ENCODE peak calls at places on chromosomes 7 and 10, in ten cellular contexts. One of them, this sample, is unnamed.

GRCh38 chr7:101399759-101400158 is 37.1 kb downstream of the COL26A1 start:
- DNase-seq in NCI-H1417: no peak
- DNase-seq in astrocyte of the cerebellum: no peak
- DNase-seq in non-pigmented ciliary epithelial cell: no peak
- DNase-seq in neural progenitor cell: no peak
- DNase-seq in NCI-H345: no peak
- DNase-seq in CD8-positive, alpha-beta T cell: no peak
- DNase-seq in stimulated activated CD8-positive, alpha-beta memory T cell treated with anti-CD3 and anti-CD28 coated beads, Interleukin-4, amount 100 ng/mL, for 48 hours: no peak
- DNase-seq in HCEC 1CT: no peak
- DNase-seq in NCI-H1092 treated with DMSO at 0.1 percent for 48 hours: no peak
- DNase-seq in this sample: peak

GRCh38 chr10:11546581-11546980 is 64.9 kb downstream of the USP6NL start:
- DNase-seq in HCEC 1CT: peak
- DNase-seq in NCI-H345: no peak
- DNase-seq in NCI-H1092 treated with DMSO at 0.1 percent for 48 hours: no peak
- DNase-seq in neural progenitor cell: no peak
- DNase-seq in astrocyte of the cerebellum: peak
- DNase-seq in non-pigmented ciliary epithelial cell: no peak
- DNase-seq in stimulated activated CD8-positive, alpha-beta memory T cell treated with anti-CD3 and anti-CD28 coated beads, Interleukin-4, amount 100 ng/mL, for 48 hours: no peak
- DNase-seq in CD8-positive, alpha-beta T cell: no peak
- DNase-seq in NCI-H1417: no peak
- DNase-seq in this sample: peak

GRCh38 chr10:126387931-126388911 is at the start of gene ADAM12:
- DNase-seq in HCEC 1CT: peak
- DNase-seq in NCI-H1417: no peak
- DNase-seq in stimulated activated CD8-positive, alpha-beta memory T cell treated with anti-CD3 and anti-CD28 coated beads, Interleukin-4, amount 100 ng/mL, for 48 hours: no peak
- DNase-seq in CD8-positive, alpha-beta T cell: no peak
- DNase-seq in non-pigmented ciliary epithelial cell: no peak
- DNase-seq in astrocyte of the cerebellum: peak
- DNase-seq in neural progenitor cell: peak
- DNase-seq in NCI-H1092 treated with DMSO at 0.1 percent for 48 hours: no peak
- DNase-seq in NCI-H345: no peak
- DNase-seq in this sample: peak

GRCh38 chr10:119408969-119409371 is 133.5 kb downstream of the RGS10 start:
- DNase-seq in HCEC 1CT: no peak
- DNase-seq in non-pigmented ciliary epithelial cell: no peak
- DNase-seq in stimulated activated CD8-positive, alpha-beta memory T cell treated with anti-CD3 and anti-CD28 coated beads, Interleukin-4, amount 100 ng/mL, for 48 hours: no peak
- DNase-seq in CD8-positive, alpha-beta T cell: no peak
- DNase-seq in NCI-H1092 treated with DMSO at 0.1 percent for 48 hours: no peak
- DNase-seq in NCI-H1417: no peak
- DNase-seq in neural progenitor cell: no peak
- DNase-seq in astrocyte of the cerebellum: no peak
- DNase-seq in NCI-H345: no peak
- DNase-seq in this sample: no peak

GRCh38 chr7:34059551-34059840 is 154.2 kb downstream of the BMPER start:
- DNase-seq in neural progenitor cell: no peak
- DNase-seq in HCEC 1CT: no peak
- DNase-seq in CD8-positive, alpha-beta T cell: no peak
- DNase-seq in NCI-H345: no peak
- DNase-seq in NCI-H1417: no peak
- DNase-seq in non-pigmented ciliary epithelial cell: no peak
- DNase-seq in NCI-H1092 treated with DMSO at 0.1 percent for 48 hours: no peak
- DNase-seq in stimulated activated CD8-positive, alpha-beta memory T cell treated with anti-CD3 and anti-CD28 coated beads, Interleukin-4, amount 100 ng/mL, for 48 hours: no peak
- DNase-seq in astrocyte of the cerebellum: no peak
- DNase-seq in this sample: no peak

GRCh38 chr10:133388973-133389818 is 4.8 kb upstream of the MTG1 start:
- DNase-seq in non-pigmented ciliary epithelial cell: no peak
- DNase-seq in neural progenitor cell: no peak
- DNase-seq in NCI-H1417: no peak
- DNase-seq in CD8-positive, alpha-beta T cell: peak
- DNase-seq in HCEC 1CT: no peak
- DNase-seq in NCI-H345: no peak
- DNase-seq in astrocyte of the cerebellum: no peak
- DNase-seq in stimulated activated CD8-positive, alpha-beta memory T cell treated with anti-CD3 and anti-CD28 coated beads, Interleukin-4, amount 100 ng/mL, for 48 hours: peak
- DNase-seq in NCI-H1092 treated with DMSO at 0.1 percent for 48 hours: no peak
- DNase-seq in this sample: no peak

GRCh38 chr10:47371629-47372485 is 12.2 kb downstream of the ZNF488 start:
- DNase-seq in non-pigmented ciliary epithelial cell: no peak
- DNase-seq in CD8-positive, alpha-beta T cell: no peak
- DNase-seq in NCI-H345: no peak
- DNase-seq in stimulated activated CD8-positive, alpha-beta memory T cell treated with anti-CD3 and anti-CD28 coated beads, Interleukin-4, amount 100 ng/mL, for 48 hours: no peak
- DNase-seq in neural progenitor cell: no peak
- DNase-seq in HCEC 1CT: no peak
- DNase-seq in NCI-H1092 treated with DMSO at 0.1 percent for 48 hours: no peak
- DNase-seq in astrocyte of the cerebellum: no peak
- DNase-seq in NCI-H1417: no peak
- DNase-seq in this sample: no peak

GRCh38 chr7:14507617-14508016 is 394.9 kb downstream of the DGKB start:
- DNase-seq in NCI-H1417: no peak
- DNase-seq in astrocyte of the cerebellum: peak
- DNase-seq in non-pigmented ciliary epithelial cell: no peak
- DNase-seq in stimulated activated CD8-positive, alpha-beta memory T cell treated with anti-CD3 and anti-CD28 coated beads, Interleukin-4, amount 100 ng/mL, for 48 hours: no peak
- DNase-seq in HCEC 1CT: peak
- DNase-seq in NCI-H345: peak
- DNase-seq in neural progenitor cell: no peak
- DNase-seq in NCI-H1092 treated with DMSO at 0.1 percent for 48 hours: peak
- DNase-seq in CD8-positive, alpha-beta T cell: no peak
- DNase-seq in this sample: peak

GRCh38 chr10:48289652-48290238 is 15.2 kb upstream of the FRMPD2 start:
- DNase-seq in stimulated activated CD8-positive, alpha-beta memory T cell treated with anti-CD3 and anti-CD28 coated beads, Interleukin-4, amount 100 ng/mL, for 48 hours: peak
- DNase-seq in HCEC 1CT: peak
- DNase-seq in astrocyte of the cerebellum: no peak
- DNase-seq in CD8-positive, alpha-beta T cell: peak
- DNase-seq in NCI-H1417: peak
- DNase-seq in NCI-H345: peak
- DNase-seq in NCI-H1092 treated with DMSO at 0.1 percent for 48 hours: peak
- DNase-seq in neural progenitor cell: peak
- DNase-seq in non-pigmented ciliary epithelial cell: no peak
- DNase-seq in this sample: peak

GRCh38 chr7:19560111-19560883 is 148.5 kb downstream of the POLR1F start:
- DNase-seq in NCI-H1417: no peak
- DNase-seq in stimulated activated CD8-positive, alpha-beta memory T cell treated with anti-CD3 and anti-CD28 coated beads, Interleukin-4, amount 100 ng/mL, for 48 hours: no peak
- DNase-seq in NCI-H1092 treated with DMSO at 0.1 percent for 48 hours: no peak
- DNase-seq in non-pigmented ciliary epithelial cell: peak
- DNase-seq in CD8-positive, alpha-beta T cell: no peak
- DNase-seq in neural progenitor cell: no peak
- DNase-seq in astrocyte of the cerebellum: peak
- DNase-seq in NCI-H345: no peak
- DNase-seq in HCEC 1CT: peak
- DNase-seq in this sample: peak

GRCh38 chr10:66852811-66853210 is 73.0 kb upstream of the LRRTM3 start:
- DNase-seq in NCI-H1092 treated with DMSO at 0.1 percent for 48 hours: no peak
- DNase-seq in non-pigmented ciliary epithelial cell: no peak
- DNase-seq in NCI-H345: no peak
- DNase-seq in CD8-positive, alpha-beta T cell: no peak
- DNase-seq in HCEC 1CT: no peak
- DNase-seq in stimulated activated CD8-positive, alpha-beta memory T cell treated with anti-CD3 and anti-CD28 coated beads, Interleukin-4, amount 100 ng/mL, for 48 hours: no peak
- DNase-seq in NCI-H1417: no peak
- DNase-seq in astrocyte of the cerebellum: no peak
- DNase-seq in neural progenitor cell: no peak
- DNase-seq in this sample: no peak

GRCh38 chr7:81138850-81139249 is 220.0 kb upstream of the SEMA3C start:
- DNase-seq in NCI-H1417: no peak
- DNase-seq in non-pigmented ciliary epithelial cell: no peak
- DNase-seq in NCI-H1092 treated with DMSO at 0.1 percent for 48 hours: no peak
- DNase-seq in HCEC 1CT: no peak
- DNase-seq in neural progenitor cell: no peak
- DNase-seq in astrocyte of the cerebellum: no peak
- DNase-seq in CD8-positive, alpha-beta T cell: no peak
- DNase-seq in NCI-H345: no peak
- DNase-seq in stimulated activated CD8-positive, alpha-beta memory T cell treated with anti-CD3 and anti-CD28 coated beads, Interleukin-4, amount 100 ng/mL, for 48 hours: no peak
- DNase-seq in this sample: no peak

GRCh38 chr7:2231992-2232765 is 566 bp downstream of the MAD1L1 start:
- DNase-seq in HCEC 1CT: no peak
- DNase-seq in neural progenitor cell: peak
- DNase-seq in stimulated activated CD8-positive, alpha-beta memory T cell treated with anti-CD3 and anti-CD28 coated beads, Interleukin-4, amount 100 ng/mL, for 48 hours: peak
- DNase-seq in NCI-H345: no peak
- DNase-seq in NCI-H1092 treated with DMSO at 0.1 percent for 48 hours: peak
- DNase-seq in non-pigmented ciliary epithelial cell: no peak
- DNase-seq in CD8-positive, alpha-beta T cell: no peak
- DNase-seq in NCI-H1417: peak
- DNase-seq in astrocyte of the cerebellum: no peak
- DNase-seq in this sample: no peak

GRCh38 chr10:100522945-100523344 is 3.3 kb upstream of the SEC31B start:
- DNase-seq in NCI-H1417: no peak
- DNase-seq in neural progenitor cell: no peak
- DNase-seq in non-pigmented ciliary epithelial cell: no peak
- DNase-seq in HCEC 1CT: no peak
- DNase-seq in astrocyte of the cerebellum: no peak
- DNase-seq in stimulated activated CD8-positive, alpha-beta memory T cell treated with anti-CD3 and anti-CD28 coated beads, Interleukin-4, amount 100 ng/mL, for 48 hours: no peak
- DNase-seq in CD8-positive, alpha-beta T cell: no peak
- DNase-seq in NCI-H345: no peak
- DNase-seq in NCI-H1092 treated with DMSO at 0.1 percent for 48 hours: no peak
- DNase-seq in this sample: no peak

GRCh38 chr10:104072786-104073185 is 12.9 kb downstream of the COL17A1 start:
- DNase-seq in neural progenitor cell: no peak
- DNase-seq in stimulated activated CD8-positive, alpha-beta memory T cell treated with anti-CD3 and anti-CD28 coated beads, Interleukin-4, amount 100 ng/mL, for 48 hours: no peak
- DNase-seq in HCEC 1CT: no peak
- DNase-seq in CD8-positive, alpha-beta T cell: no peak
- DNase-seq in NCI-H1417: no peak
- DNase-seq in NCI-H1092 treated with DMSO at 0.1 percent for 48 hours: no peak
- DNase-seq in NCI-H345: no peak
- DNase-seq in astrocyte of the cerebellum: no peak
- DNase-seq in non-pigmented ciliary epithelial cell: no peak
- DNase-seq in this sample: no peak

GRCh38 chr7:19957664-19958063 is 184.2 kb upstream of the TMEM196 start:
- DNase-seq in neural progenitor cell: no peak
- DNase-seq in HCEC 1CT: peak
- DNase-seq in NCI-H345: no peak
- DNase-seq in CD8-positive, alpha-beta T cell: no peak
- DNase-seq in NCI-H1092 treated with DMSO at 0.1 percent for 48 hours: no peak
- DNase-seq in NCI-H1417: no peak
- DNase-seq in astrocyte of the cerebellum: no peak
- DNase-seq in non-pigmented ciliary epithelial cell: no peak
- DNase-seq in stimulated activated CD8-positive, alpha-beta memory T cell treated with anti-CD3 and anti-CD28 coated beads, Interleukin-4, amount 100 ng/mL, for 48 hours: no peak
- DNase-seq in this sample: peak

GRCh38 chr10:119428789-119429188 is 113.7 kb downstream of the RGS10 start:
- DNase-seq in NCI-H1417: no peak
- DNase-seq in astrocyte of the cerebellum: no peak
- DNase-seq in HCEC 1CT: no peak
- DNase-seq in NCI-H345: no peak
- DNase-seq in non-pigmented ciliary epithelial cell: no peak
- DNase-seq in neural progenitor cell: no peak
- DNase-seq in NCI-H1092 treated with DMSO at 0.1 percent for 48 hours: no peak
- DNase-seq in stimulated activated CD8-positive, alpha-beta memory T cell treated with anti-CD3 and anti-CD28 coated beads, Interleukin-4, amount 100 ng/mL, for 48 hours: no peak
- DNase-seq in CD8-positive, alpha-beta T cell: no peak
- DNase-seq in this sample: no peak

GRCh38 chr7:116644628-116645027 is 27.4 kb upstream of the MET start:
- DNase-seq in CD8-positive, alpha-beta T cell: no peak
- DNase-seq in NCI-H345: no peak
- DNase-seq in NCI-H1417: no peak
- DNase-seq in stimulated activated CD8-positive, alpha-beta memory T cell treated with anti-CD3 and anti-CD28 coated beads, Interleukin-4, amount 100 ng/mL, for 48 hours: no peak
- DNase-seq in non-pigmented ciliary epithelial cell: no peak
- DNase-seq in astrocyte of the cerebellum: no peak
- DNase-seq in neural progenitor cell: no peak
- DNase-seq in NCI-H1092 treated with DMSO at 0.1 percent for 48 hours: no peak
- DNase-seq in HCEC 1CT: no peak
- DNase-seq in this sample: no peak

GRCh38 chr7:100162874-100163533 is 4.5 kb upstream of the TRAPPC14 start:
- DNase-seq in stimulated activated CD8-positive, alpha-beta memory T cell treated with anti-CD3 and anti-CD28 coated beads, Interleukin-4, amount 100 ng/mL, for 48 hours: no peak
- DNase-seq in NCI-H1417: no peak
- DNase-seq in NCI-H1092 treated with DMSO at 0.1 percent for 48 hours: no peak
- DNase-seq in astrocyte of the cerebellum: no peak
- DNase-seq in neural progenitor cell: no peak
- DNase-seq in CD8-positive, alpha-beta T cell: no peak
- DNase-seq in NCI-H345: peak
- DNase-seq in HCEC 1CT: no peak
- DNase-seq in non-pigmented ciliary epithelial cell: no peak
- DNase-seq in this sample: no peak

GRCh38 chr7:70630647-70631457 is 501.1 kb upstream of the GALNT17 start:
- DNase-seq in NCI-H1092 treated with DMSO at 0.1 percent for 48 hours: peak
- DNase-seq in astrocyte of the cerebellum: peak
- DNase-seq in HCEC 1CT: no peak
- DNase-seq in stimulated activated CD8-positive, alpha-beta memory T cell treated with anti-CD3 and anti-CD28 coated beads, Interleukin-4, amount 100 ng/mL, for 48 hours: no peak
- DNase-seq in CD8-positive, alpha-beta T cell: no peak
- DNase-seq in NCI-H345: no peak
- DNase-seq in neural progenitor cell: peak
- DNase-seq in non-pigmented ciliary epithelial cell: no peak
- DNase-seq in NCI-H1417: peak
- DNase-seq in this sample: peak

GRCh38 chr7:134891262-134892001 is 94.9 kb upstream of the AGBL3 start:
- DNase-seq in NCI-H1417: peak
- DNase-seq in CD8-positive, alpha-beta T cell: no peak
- DNase-seq in non-pigmented ciliary epithelial cell: peak
- DNase-seq in neural progenitor cell: peak
- DNase-seq in stimulated activated CD8-positive, alpha-beta memory T cell treated with anti-CD3 and anti-CD28 coated beads, Interleukin-4, amount 100 ng/mL, for 48 hours: no peak
- DNase-seq in HCEC 1CT: peak
- DNase-seq in NCI-H1092 treated with DMSO at 0.1 percent for 48 hours: peak
- DNase-seq in astrocyte of the cerebellum: peak
- DNase-seq in NCI-H345: peak
- DNase-seq in this sample: peak

GRCh38 chr10:77248104-77248503 is 389.5 kb downstream of the KCNMA1 start:
- DNase-seq in astrocyte of the cerebellum: no peak
- DNase-seq in stimulated activated CD8-positive, alpha-beta memory T cell treated with anti-CD3 and anti-CD28 coated beads, Interleukin-4, amount 100 ng/mL, for 48 hours: no peak
- DNase-seq in non-pigmented ciliary epithelial cell: no peak
- DNase-seq in CD8-positive, alpha-beta T cell: no peak
- DNase-seq in neural progenitor cell: peak
- DNase-seq in NCI-H345: no peak
- DNase-seq in HCEC 1CT: no peak
- DNase-seq in NCI-H1092 treated with DMSO at 0.1 percent for 48 hours: no peak
- DNase-seq in NCI-H1417: no peak
- DNase-seq in this sample: no peak